ENCODE peak calls at places on chromosomes 11 and 22, in six cellular contexts. D is fibroblast of pulmonary artery; N is iris pigment epithelial cell; T is stimulated activated naive CD8-positive, alpha-beta T cell treated with anti-CD3 and anti-CD28 coated beads, Interleukin-15, Interleukin-2, amounts not matched to agents 100 U/mL and 50 U/mL, for 24 hours; I is NCI-H82; C is hypothalamus. P is an unnamed sample.

GRCh38 chr11:117796456-117797428 is at the start of gene DSCAML1:
- DNase-seq in D (no peak), T (peak; percentile 56), C (peak; percentile 42), I (peak; percentile 34), N (no peak), P (no peak)

GRCh38 chr11:33266418-33267215 is 9.4 kb downstream of the HIPK3 start:
- DNase-seq in D (peak; percentile 93), N (peak; percentile 93), T (no peak), I (no peak), C (no peak), P (no peak)

GRCh38 chr22:35648066-35649025 is at the start of gene APOL6:
- DNase-seq in I (peak; percentile 80), C (peak; percentile 35), D (peak; percentile 77), N (peak; percentile 87), T (peak; percentile 57), P (peak; percentile 71)

GRCh38 chr11:85096939-85097338 is 530.2 kb downstream of the DLG2 start:
- DNase-seq in T (no peak), D (no peak), I (no peak), C (no peak), N (no peak), P (no peak)

GRCh38 chr22:30902496-30903357 is 65.8 kb downstream of the MORC2 start:
- DNase-seq in D (peak; percentile 20), N (no peak), C (no peak), T (no peak), I (no peak), P (no peak)

GRCh38 chr11:76501526-76501925 is 56.7 kb downstream of the EMSY start:
- DNase-seq in D (no peak), T (no peak), C (no peak), I (no peak), N (no peak), P (no peak)

GRCh38 chr11:116062129-116062525 is 557.9 kb upstream of the CADM1 start:
- DNase-seq in N (no peak), I (no peak), D (no peak), C (no peak), T (no peak), P (no peak)

GRCh38 chr22:23072035-23072910 is 2.0 kb downstream of the GNAZ start:
- DNase-seq in D (no peak), N (no peak), T (no peak), C (no peak), I (no peak), P (no peak)

GRCh38 chr11:75311858-75312288 is 39.6 kb downstream of the ARRB1 start:
- DNase-seq in I (peak; percentile 69), D (peak; percentile 74), N (peak; percentile 36), C (peak; percentile 56), T (no peak), P (no peak)

P was measured in T-helper 2 cell treated with Interferon-gamma antibody and Interleukin-4, amounts not matched to agents 5 μg/mL and 100 μg/mL, for 36 hours.